ENCODE peak calls at places on chromosome 9, in four cellular contexts. J is lung, C is SJSA1, S is pancreas. F is an unnamed sample.

GRCh38 chr9:135531096-135531495 is 9.9 kb downstream of the LCN1 start:
- DNase-seq in J (no peak), C (peak; percentile 17), S (no peak), F (no peak)

GRCh38 chr9:125293134-125293533 is 31.5 kb downstream of the GAPVD1 start:
- DNase-seq in J (no peak), C (no peak), S (no peak), F (no peak)

GRCh38 chr9:16275795-16276624 is 594.5 kb downstream of the BNC2 start:
- DNase-seq in J (no peak), C (no peak), S (no peak), F (peak; percentile 59)

GRCh38 chr9:110255417-110256141 is 728 bp downstream of the TXN start:
- DNase-seq in J (peak; percentile 65), C (peak; percentile 62), S (peak; percentile 86), F (peak; percentile 29)

GRCh38 chr9:82488702-82489578 is 500.4 kb downstream of the SPATA31D1 start:
- DNase-seq in J (no peak), C (no peak), S (no peak), F (no peak)

GRCh38 chr9:126234681-126235349 is 91.8 kb upstream of the MVB12B start:
- DNase-seq in J (no peak), C (no peak), S (no peak), F (no peak)

GRCh38 chr9:133460405-133461175 is 812 bp downstream of the CACFD1 start:
- DNase-seq in J (peak; percentile 85), C (no peak), S (peak; percentile 88), F (no peak)

GRCh38 chr9:122265265-122265900 is 701 bp downstream of the MRRF start:
- DNase-seq in J (no peak), C (no peak), S (no peak), F (no peak)

GRCh38 chr9:16191691-16192402 is 639.0 kb downstream of the CCDC171 start:
- DNase-seq in J (peak; percentile 55), C (peak; percentile 79), S (peak; percentile 87), F (peak; percentile 13)

GRCh38 chr9:93902780-93903655 is 52.1 kb downstream of the BARX1 start:
- DNase-seq in J (no peak), C (no peak), S (no peak), F (no peak)

GRCh38 chr9:131258698-131259431 is 17.4 kb downstream of the FAM78A start:
- DNase-seq in J (no peak), C (no peak), S (no peak), F (no peak)

GRCh38 chr9:136244116-136244775 is 1.4 kb downstream of the QSOX2 start:
- DNase-seq in J (no peak), C (no peak), S (no peak), F (no peak)

GRCh38 chr9:16157216-16157615 is 604.4 kb downstream of the CCDC171 start:
- DNase-seq in J (no peak), C (no peak), S (no peak), F (no peak)

GRCh38 chr9:95831810-95832209 is 43.7 kb upstream of the ERCC6L2 start:
- DNase-seq in J (no peak), C (no peak), S (no peak), F (no peak)

GRCh38 chr9:102521097-102521755 is 473.9 kb upstream of the CYLC2 start:
- DNase-seq in J (no peak), C (no peak), S (no peak), F (no peak)

GRCh38 chr9:37251452-37251851 is 131.1 kb downstream of the ZCCHC7 start:
- DNase-seq in J (no peak), C (no peak), S (no peak), F (no peak)

GRCh38 chr9:15386465-15386864 is 36.2 kb upstream of the SNAPC3 start:
- DNase-seq in J (no peak), C (no peak), S (no peak), F (no peak)

GRCh38 chr9:91572044-91572443 is 148.4 kb upstream of the NFIL3 start:
- DNase-seq in J (no peak), C (no peak), S (no peak), F (no peak)

GRCh38 chr9:117434568-117434967 is 19.7 kb upstream of the ASTN2 start:
- DNase-seq in J (no peak), C (no peak), S (no peak), F (no peak)

GRCh38 chr9:69831621-69832020 is 11.0 kb downstream of the CFAP95 start:
- DNase-seq in J (no peak), C (no peak), S (no peak), F (no peak)

GRCh38 chr9:126514037-126514821 is 99.5 kb upstream of the LMX1B start:
- DNase-seq in J (peak; percentile 57), C (peak; percentile 63), S (peak; percentile 80), F (peak; percentile 74)

GRCh38 chr9:88998911-88999310 is 7.6 kb downstream of the S1PR3 start:
- DNase-seq in J (peak; percentile 58), C (no peak), S (no peak), F (no peak)

GRCh38 chr9:103977163-103977562 is 116.9 kb upstream of the SMC2 start:
- DNase-seq in J (no peak), C (no peak), S (no peak), F (no peak)

GRCh38 chr9:5838884-5839571 is 6.1 kb upstream of the ERMP1 start:
- DNase-seq in J (peak; percentile 52), C (no peak), S (no peak), F (no peak)

GRCh38 chr9:108412755-108413154 is 443.0 kb downstream of the ACTL7B start:
- DNase-seq in J (no peak), C (no peak), S (no peak), F (no peak)

GRCh38 chr9:16915126-16915831 is 44.8 kb upstream of the BNC2 start:
- DNase-seq in J (no peak), C (no peak), S (no peak), F (peak; percentile 5)

GRCh38 chr9:130305381-130305780 is 39.8 kb downstream of the HMCN2 start:
- DNase-seq in J (no peak), C (no peak), S (no peak), F (no peak)

GRCh38 chr9:89448381-89448780 is 49.5 kb downstream of the SEMA4D start:
- DNase-seq in J (no peak), C (no peak), S (peak; percentile 22), F (peak; percentile 51)

GRCh38 chr9:18238752-18239151 is 235.2 kb upstream of the ADAMTSL1 start:
- DNase-seq in J (no peak), C (no peak), S (no peak), F (no peak)

GRCh38 chr9:33187519-33188218 is 20.5 kb upstream of the B4GALT1 start:
- DNase-seq in J (no peak), C (no peak), S (no peak), F (no peak)

GRCh38 chr9:83384214-83384613 is 154.0 kb downstream of the FRMD3 start:
- DNase-seq in J (no peak), C (no peak), S (no peak), F (no peak)

GRCh38 chr9:38183994-38184568 is 115.1 kb upstream of the SHB start:
- DNase-seq in J (no peak), C (no peak), S (no peak), F (no peak)

GRCh38 chr9:103661663-103662062 is 432.4 kb upstream of the SMC2 start:
- DNase-seq in J (no peak), C (no peak), S (no peak), F (no peak)

GRCh38 chr9:124132671-124133147 is 121.1 kb downstream of the LHX2 start:
- DNase-seq in J (no peak), C (peak; percentile 55), S (peak; percentile 21), F (no peak)

GRCh38 chr9:107486674-107487520 is 2.7 kb downstream of the KLF4 start:
- DNase-seq in J (peak; percentile 29), C (no peak), S (no peak), F (no peak)

GRCh38 chr9:134735441-134736175 is 94.0 kb downstream of the COL5A1 start:
- DNase-seq in J (no peak), C (no peak), S (no peak), F (no peak)

GRCh38 chr9:89178162-89179120 is at the start of gene SHC3:
- DNase-seq in J (no peak), C (no peak), S (peak; percentile 68), F (no peak)

GRCh38 chr9:78989031-78989658 is 582.6 kb upstream of the TLE4 start:
- DNase-seq in J (no peak), C (no peak), S (no peak), F (no peak)

GRCh38 chr9:78982849-78983248 is 588.9 kb upstream of the TLE4 start:
- DNase-seq in J (no peak), C (peak; percentile 67), S (no peak), F (no peak)

GRCh38 chr9:78985084-78985738 is 586.6 kb upstream of the TLE4 start:
- DNase-seq in J (no peak), C (no peak), S (no peak), F (no peak)

GRCh38 chr9:78986446-78986845 is 585.3 kb upstream of the TLE4 start:
- DNase-seq in J (no peak), C (no peak), S (no peak), F (no peak)
- H3K27ac ChIP-seq in J (no peak overlapping the region), C (peak overlapping the region; percentile 52), S (no peak overlapping the region), F (no peak overlapping the region)

GRCh38 chr9:74804018-74804385 is 83.7 kb downstream of the TRPM6 start:
- DNase-seq in J (no peak), C (no peak), S (no peak), F (no peak)

GRCh38 chr9:74800226-74800625 is 87.5 kb downstream of the TRPM6 start:
- DNase-seq in J (no peak), C (no peak), S (no peak), F (no peak)

DNA sequence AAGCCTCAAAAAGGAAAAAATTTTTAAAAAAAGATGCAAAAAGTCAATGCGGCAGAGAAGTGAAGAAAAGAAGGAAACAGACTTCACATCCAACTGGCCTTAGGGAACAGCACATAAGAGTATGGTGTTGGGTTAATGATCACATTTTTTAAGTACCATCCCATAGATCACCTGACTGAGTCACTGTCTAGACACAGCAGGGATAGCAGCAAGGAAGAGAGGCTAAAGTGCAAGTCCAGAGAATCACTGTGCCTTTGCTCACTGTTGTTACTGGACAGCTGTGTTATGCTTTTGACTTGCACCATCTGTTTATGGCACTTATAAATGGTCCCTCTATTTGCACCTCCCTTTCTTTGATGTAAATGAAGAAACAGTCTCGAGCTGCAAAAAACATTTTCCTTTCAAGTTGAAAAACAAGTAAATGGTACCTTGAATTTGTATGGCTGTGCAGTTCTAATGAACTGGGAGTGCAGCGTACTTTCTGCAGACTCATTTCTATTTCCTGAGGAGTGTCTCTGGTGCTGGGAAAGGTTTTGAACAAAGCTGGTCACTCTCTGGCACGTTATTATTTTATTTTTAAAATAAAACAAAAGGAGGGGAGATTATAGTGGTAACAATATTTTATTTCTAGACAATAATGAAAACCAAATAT is 84.2 kb downstream of the TRPM6 start:
- DNase-seq in J (no peak), C (no peak), S (no peak), F (no peak)
- H3K27ac ChIP-seq in J (no peak overlapping the region), C (no peak overlapping the region), S (no peak overlapping the region), F (no peak overlapping the region)

GRCh38 chr9:2018162-2018643 is 3.1 kb downstream of the SMARCA2 start:
- DNase-seq in J (no peak), C (no peak), S (no peak), F (no peak)

GRCh38 chr9:2017459-2018161 is 2.5 kb downstream of the SMARCA2 start:
- DNase-seq in J (peak; percentile 74), C (peak; percentile 57), S (peak; percentile 80), F (peak; percentile 49)

GRCh38 chr9:2017209-2017458 is 2.0 kb downstream of the SMARCA2 start:
- DNase-seq in J (no peak), C (no peak), S (no peak), F (no peak)

GRCh38 chr9:2015581-2016410 is 649 bp downstream of the SMARCA2 start:
- DNase-seq in J (peak; percentile 53), C (peak; percentile 37), S (peak; percentile 82), F (no peak)

GRCh38 chr9:2016411-2017208 is 1.5 kb downstream of the SMARCA2 start:
- DNase-seq in J (peak; percentile 81), C (peak; percentile 58), S (peak; percentile 88), F (peak; percentile 63)
- H3K27ac ChIP-seq in J (peak overlapping the region; percentile 95), C (peak overlapping the region; percentile 35), S (peak overlapping the region; percentile 98), F (peak overlapping the region; percentile 94)

GRCh38 chr9:129252937-129253819 is 75.1 kb upstream of the IER5L start:
- DNase-seq in J (no peak), C (no peak), S (no peak), F (no peak)
- H3K27ac ChIP-seq in J (peak overlapping the region; percentile 9), C (no peak overlapping the region), S (no peak overlapping the region), F (peak overlapping the region; percentile 58)